ENCODE peak calls at places on chromosomes 7 and 10, in six cellular contexts. M is WERI-Rb-1, E is esophagus squamous epithelium, I is IMR-90, T is PC-3, V is heart left ventricle. R is an unnamed sample. For H3K27me3, the result is how much of the 10 kb centered on the place peaks cover.

GRCh38 chr7:150362989-150363769 is 5.4 kb upstream of the REPIN1 start:
- DNase-seq in V (no peak), T (peak), M (no peak), E (no peak), I (no peak), R (no peak)

GRCh38 chr7:158829021-158829341 is 328 bp downstream of the ESYT2 start:
- DNase-seq in V (no peak), M (peak), T (peak), E (no peak), I (peak), R (no peak)

GRCh38 chr7:49398236-49398635 is 375.2 kb upstream of the VWC2 start:
- DNase-seq in I (no peak), T (no peak), M (no peak), E (no peak), V (no peak), R (no peak)

GRCh38 chr10:117345143-117345542 is 30.1 kb downstream of the PDZD8 start:
- DNase-seq in T (no peak), E (no peak), M (no peak), V (no peak), I (no peak), R (no peak)

GRCh38 chr7:107594961-107595737 is 15.1 kb downstream of the BCAP29 start:
- DNase-seq in M (no peak), I (peak), T (peak), E (no peak), V (no peak), R (no peak)

GRCh38 chr10:43076876-43077420 is at the start of gene RET:
- DNase-seq in I (no peak), V (peak), E (no peak), M (peak), T (no peak), R (no peak)

GRCh38 chr7:120857558-120858298 is at the start of gene TSPAN12:
- DNase-seq in V (peak), I (peak), M (peak), E (no peak), T (peak), R (peak)

GRCh38 chr10:77601488-77601887 is 36.1 kb downstream of the KCNMA1 start:
- DNase-seq in I (peak), M (no peak), V (no peak), E (no peak), T (peak), R (no peak)

GRCh38 chr10:45602082-45602730 is 70.4 kb downstream of the ZFAND4 start:
- DNase-seq in V (no peak), M (no peak), E (no peak), I (peak), T (no peak), R (no peak)

GRCh38 chr7:133853706-133854276 is 273.3 kb upstream of the LRGUK start:
- DNase-seq in V (no peak), T (peak), E (no peak), I (peak), M (peak), R (no peak)

GRCh38 chr7:159088016-159088865 is 56.4 kb downstream of the VIPR2 start:
- DNase-seq in M (peak), V (no peak), E (no peak), I (no peak), T (no peak), R (peak)

GRCh38 chr7:80288175-80289122 is 153.8 kb downstream of the GNAI1 start:
- DNase-seq in V (no peak), T (peak), I (peak), E (no peak), M (peak), R (no peak)

GRCh38 chr7:116724560-116725231 is 52.7 kb downstream of the MET start:
- DNase-seq in E (no peak), T (no peak), V (no peak), M (no peak), I (no peak), R (no peak)

GRCh38 chr7:149753370-149754233 is 19.8 kb downstream of the ZNF467 start:
- DNase-seq in T (peak), I (peak), M (peak), E (no peak), V (no peak), R (no peak)

GRCh38 chr7:90621892-90622182 is 25.7 kb downstream of the CDK14 start:
- DNase-seq in V (no peak), E (no peak), I (no peak), T (no peak), M (no peak), R (no peak)

GRCh38 chr7:5230272-5231067 is 40.4 kb downstream of the WIPI2 start:
- DNase-seq in T (no peak), M (no peak), I (no peak), V (no peak), E (no peak), R (no peak)

GRCh38 chr7:1918881-1919525 is 248.9 kb downstream of the ELFN1 start:
- DNase-seq in I (no peak), E (no peak), V (no peak), M (no peak), T (no peak), R (no peak)

GRCh38 chr7:105118612-105119600 is 104.9 kb downstream of the KMT2E start:
- DNase-seq in V (no peak), I (no peak), E (no peak), T (no peak), M (no peak), R (no peak)

GRCh38 chr10:88499569-88500470 is 83.3 kb downstream of the RNLS start:
- DNase-seq in T (no peak), V (no peak), I (peak), M (no peak), E (no peak), R (no peak)

GRCh38 chr7:32393861-32394260 is 96.3 kb downstream of the LSM5 start:
- DNase-seq in M (no peak), V (no peak), I (no peak), T (no peak), E (no peak), R (no peak)

GRCh38 chr10:24249829-24250415 is 41.0 kb downstream of the KIAA1217 start:
- DNase-seq in T (no peak), V (no peak), M (no peak), I (no peak), E (no peak), R (no peak)

GRCh38 chr10:124005991-124006392 is 87.4 kb downstream of the CHST15 start:
- DNase-seq in E (no peak), T (no peak), I (no peak), V (no peak), M (no peak), R (no peak)

GRCh38 chr10:60479305-60480020 is 89.8 kb upstream of the ANK3 start:
- DNase-seq in V (no peak), M (no peak), E (no peak), I (no peak), T (peak), R (no peak)

GRCh38 chr10:70678250-70678635 is 5.9 kb downstream of the ADAMTS14 start:
- DNase-seq in V (no peak), T (no peak), I (no peak), E (no peak), M (no peak), R (no peak)

GRCh38 chr10:17412323-17412722 is 42.1 kb downstream of the ST8SIA6 start:
- DNase-seq in E (no peak), I (no peak), T (peak), M (no peak), V (no peak), R (no peak)

GRCh38 chr7:27172823-27173411 is 1.2 kb downstream of the HOXA10 start:
- DNase-seq in V (no peak), M (peak), I (no peak), T (peak), E (no peak), R (no peak)

GRCh38 chr7:27172388-27172774 is 1.7 kb downstream of the HOXA10 start:
- DNase-seq in E (no peak), T (no peak), I (no peak), V (no peak), M (no peak), R (no peak)

GRCh38 chr7:27170494-27170811 is 3.7 kb downstream of the HOXA10 start:
- DNase-seq in V (no peak), I (no peak), E (no peak), T (no peak), M (no peak), R (no peak)

GRCh38 chr7:27170936-27171635 is 3.0 kb downstream of the HOXA10 start:
- DNase-seq in E (no peak), V (no peak), T (peak), I (no peak), M (no peak), R (no peak)

GRCh38 chr7:27171636-27172387 is 2.3 kb downstream of the HOXA10 start:
- DNase-seq in M (no peak), E (no peak), I (no peak), V (no peak), T (no peak), R (no peak)
- H3K27me3 ChIP-seq in M (half or more), E (half or more), I (half or more), V (half or more), T (under half), R (half or more)

DNA sequence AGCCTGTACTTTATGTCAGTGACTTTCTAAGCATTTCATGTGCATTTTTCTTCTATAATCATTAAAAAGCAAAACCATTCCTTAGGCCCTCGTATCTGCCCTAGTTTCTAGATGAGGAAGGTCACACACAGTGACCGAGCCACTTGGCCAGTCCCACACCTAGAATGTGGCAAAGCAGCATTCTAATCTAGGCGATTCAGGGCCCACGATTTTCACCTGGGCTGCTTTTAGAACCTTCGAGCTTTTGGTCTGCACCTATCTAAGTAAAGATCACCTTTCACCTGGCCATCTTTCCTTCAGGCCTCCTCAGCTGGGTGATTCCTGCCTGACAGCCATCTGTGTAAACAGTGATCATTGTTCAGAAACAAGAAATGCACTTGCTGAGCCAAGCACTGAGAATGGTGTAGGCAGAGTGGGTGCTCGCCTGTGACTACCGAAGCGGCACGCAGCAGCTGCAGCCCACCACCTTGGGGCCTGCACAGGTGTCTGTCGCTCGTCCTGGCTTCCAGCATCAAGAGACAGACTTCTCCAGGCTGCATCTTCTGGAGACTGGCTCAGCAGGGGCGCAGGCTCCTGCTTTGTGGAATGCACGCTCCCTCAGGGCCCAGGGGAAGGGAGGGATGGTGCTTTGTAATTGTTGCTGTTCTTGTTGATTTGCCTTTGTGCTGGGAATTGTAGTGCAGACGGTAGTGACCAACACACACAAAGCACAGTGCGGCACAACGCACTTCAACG is 149.0 kb upstream of the INSYN2A start:
- DNase-seq in V (no peak), I (no peak), E (no peak), T (no peak), M (no peak), R (no peak)
- H3K27ac ChIP-seq in V (no peak), I (no peak), E (no peak), T (no peak), M (no peak), R (no peak)

GRCh38 chr7:157527235-157527634 is 190.4 kb downstream of the DNAJB6 start:
- DNase-seq in I (no peak), M (no peak), V (no peak), T (no peak), E (no peak), R (no peak)

GRCh38 chr7:157523766-157524421 is 187.1 kb downstream of the DNAJB6 start:
- DNase-seq in T (no peak), I (no peak), M (no peak), E (no peak), V (no peak), R (peak)

GRCh38 chr7:157526604-157527003 is 189.8 kb downstream of the DNAJB6 start:
- DNase-seq in V (no peak), T (no peak), I (no peak), M (no peak), E (no peak), R (no peak)

GRCh38 chr7:157524731-157525130 is 187.9 kb downstream of the DNAJB6 start:
- DNase-seq in I (no peak), E (no peak), T (no peak), M (no peak), V (no peak), R (no peak)

DNA sequence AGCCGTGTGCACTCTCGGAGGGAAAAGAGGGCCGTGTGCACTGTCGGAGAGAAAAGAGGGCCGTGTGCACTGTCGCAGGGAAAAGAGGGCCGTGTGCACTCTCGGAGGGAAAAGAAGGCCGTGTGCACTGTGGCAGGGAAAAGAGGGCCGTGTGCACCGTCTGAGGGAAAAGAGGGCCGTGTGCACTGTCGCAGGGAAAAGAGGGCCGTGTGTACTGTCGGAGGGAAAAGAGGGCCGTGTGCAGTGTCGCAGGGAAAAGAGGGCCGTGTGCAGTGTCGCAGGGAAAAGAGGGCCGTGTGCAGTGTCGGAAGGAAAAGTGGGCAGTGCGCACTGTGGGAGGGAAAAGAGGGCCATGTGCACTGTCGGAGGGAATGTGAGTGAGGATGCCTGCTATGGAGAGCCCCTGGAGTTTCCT is 188.7 kb downstream of the DNAJB6 start:
- DNase-seq in E (no peak), T (no peak), V (no peak), M (no peak), I (no peak), R (no peak)
- H3K27me3 ChIP-seq in E (under half), T (under half), V (under half), M (under half), I (under half), R (under half)

DNA sequence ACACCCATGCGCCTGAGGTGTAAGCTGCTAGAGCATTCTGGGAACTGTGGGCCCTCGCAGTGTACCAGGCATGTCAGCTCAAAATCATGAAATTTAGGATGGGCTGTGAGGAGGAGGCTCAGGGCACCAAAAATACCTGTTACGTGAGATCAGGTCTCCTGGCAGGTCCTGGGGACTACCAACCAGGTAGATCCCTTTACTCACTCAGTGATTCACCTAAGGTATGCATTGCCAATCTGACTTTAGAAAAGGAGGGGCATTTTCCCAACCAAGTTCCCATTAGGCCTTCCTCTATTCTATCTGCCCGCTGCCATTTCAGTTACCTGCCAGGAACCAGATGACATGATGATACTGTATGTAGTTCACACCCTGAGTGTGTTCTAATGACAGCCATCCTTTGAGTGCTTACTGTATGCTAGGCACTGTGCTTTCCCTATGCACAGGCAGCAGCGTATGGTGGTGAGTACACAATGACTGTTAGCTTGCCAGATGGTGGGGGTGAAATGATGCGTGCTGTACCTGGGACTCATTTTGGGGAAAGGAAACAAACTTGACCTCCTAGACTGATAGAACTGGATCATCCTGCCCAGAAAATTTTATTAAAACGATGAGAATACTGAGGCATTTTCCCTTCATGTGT is 62.0 kb downstream of the CFAP58 start:
- DNase-seq in M (no peak), T (peak), I (no peak), V (no peak), E (no peak), R (no peak)
- H3K27ac ChIP-seq in M (no peak), T (no peak), I (no peak), V (no peak), E (no peak), R (no peak)

DNA sequence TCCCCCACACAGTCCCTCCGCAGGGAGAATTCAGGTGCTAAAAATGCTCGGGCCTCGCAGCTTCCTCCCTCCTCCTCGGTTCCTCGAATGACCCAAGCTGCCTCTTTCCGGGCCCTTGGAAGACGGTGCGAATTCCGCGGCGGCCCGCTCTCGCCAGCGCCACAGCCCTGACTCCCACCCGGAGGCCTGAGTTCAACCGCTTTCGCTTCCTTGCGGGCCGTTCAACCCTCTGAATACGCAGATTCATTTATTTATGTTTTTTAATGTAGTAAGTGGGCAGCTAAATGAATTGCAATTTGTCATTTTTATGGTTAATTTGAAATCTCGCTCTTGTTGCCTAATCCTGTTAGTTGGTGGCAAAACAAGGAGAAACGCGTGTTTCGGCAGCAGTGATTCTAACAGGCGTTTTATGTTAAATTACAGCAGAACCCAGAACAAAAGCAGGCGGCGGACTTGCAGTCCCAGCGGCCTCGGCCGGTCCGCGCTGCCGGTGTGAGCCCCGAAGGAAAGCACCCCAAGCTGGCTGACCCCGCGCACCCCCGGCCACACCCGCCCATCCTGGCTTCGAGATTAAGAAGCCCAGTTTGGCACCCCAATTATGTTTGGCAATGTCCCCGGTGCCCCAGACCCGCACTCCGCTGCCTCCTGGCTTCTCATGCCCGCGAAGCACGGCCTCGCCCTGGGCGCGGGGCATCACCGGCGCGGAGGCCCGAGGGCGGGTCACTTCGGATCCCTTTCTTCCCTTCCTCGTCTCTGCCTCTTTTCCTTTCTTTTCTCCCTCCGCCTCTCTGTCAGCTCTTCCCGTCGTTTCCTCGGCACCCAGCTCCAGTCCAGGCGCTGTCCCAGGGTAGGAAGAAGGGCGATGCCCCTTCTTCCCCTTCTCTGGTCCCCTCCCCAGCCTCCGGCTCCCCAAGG is 75.9 kb downstream of the INSIG1 start:
- DNase-seq in V (no peak), M (no peak), I (peak), T (no peak), E (no peak), R (no peak)
- H3K27me3 ChIP-seq in V (half or more), M (half or more), I (half or more), T (under half), E (half or more), R (half or more)

GRCh38 chr10:95532536-95532935 is 28.6 kb downstream of the SORBS1 start:
- DNase-seq in T (no peak), M (no peak), I (no peak), V (no peak), E (no peak), R (no peak)
- H3K27ac ChIP-seq in T (no peak), M (no peak), I (no peak), V (no peak), E (peak), R (peak)

DNA sequence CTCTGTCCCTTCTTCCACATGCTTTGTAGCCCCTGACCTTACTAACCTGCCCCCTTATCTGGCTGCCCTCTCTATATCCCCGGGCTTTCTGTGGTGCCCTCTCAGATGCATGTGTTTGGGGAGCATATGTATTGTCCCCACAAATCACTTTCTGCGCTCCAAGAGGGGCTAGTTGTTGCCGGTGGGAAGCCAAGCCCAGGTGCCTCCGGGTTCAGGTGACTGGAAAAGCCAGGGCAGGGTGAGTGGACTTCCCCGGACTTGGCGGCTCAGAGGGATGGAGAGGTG is 7.1 kb downstream of the LBX1 start:
- DNase-seq in T (no peak), M (no peak), V (no peak), I (no peak), E (no peak), R (no peak)
- H3K27me3 ChIP-seq in T (half or more), M (under half), V (half or more), I (half or more), E (half or more), R (half or more)

DNA sequence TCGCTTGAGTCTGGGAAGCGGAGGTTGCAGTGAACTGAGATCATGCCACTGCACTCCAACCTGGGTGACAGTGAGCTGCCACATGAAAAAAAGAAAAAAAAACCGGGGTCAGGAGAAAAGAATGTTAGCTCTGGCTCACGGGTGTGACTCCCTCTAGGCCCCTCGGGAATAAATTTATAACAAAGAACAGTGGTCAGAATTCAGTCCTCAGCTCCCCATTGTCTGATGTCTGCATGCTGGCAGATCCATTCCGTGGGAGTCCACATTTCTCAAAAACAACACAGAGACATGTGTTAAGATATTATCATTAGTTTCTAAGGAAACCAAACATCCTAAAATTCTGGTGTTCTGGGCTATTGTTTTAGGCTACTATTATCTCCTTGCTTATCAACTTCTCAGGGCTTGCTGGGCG is 90.6 kb downstream of the MARCHF5 start:
- DNase-seq in M (no peak), E (no peak), T (no peak), I (no peak), V (peak), R (no peak)
- H3K27ac ChIP-seq in M (no peak), E (no peak), T (no peak), I (no peak), V (peak), R (no peak)